ENCODE peak calls at places on chromosomes 6 and 20, in seven cellular contexts. I is epithelial cell of proximal tubule; O is RWPE1; H is stimulated activated CD4-positive, alpha-beta T cell treated with anti-CD3 and anti-CD28 coated beads, Interleukin-4, amount 100 ng/mL, for 24 hours; A is psoas muscle; W is HS-5; X is adrenal gland. B is an unnamed sample.

GRCh38 chr20:24836900-24837299 is 112.2 kb upstream of the CST7 start:
- DNase-seq in H (no peak), X (no peak), O (no peak), I (no peak), A (no peak), W (no peak), B (no peak)

GRCh38 chr20:54208492-54209044 is 681 bp downstream of the PFDN4 start:
- DNase-seq in X (no peak), A (no peak), I (no peak), O (peak; percentile 55), W (peak; percentile 96), H (peak; percentile 14), B (no peak)

GRCh38 chr6:5190467-5190866 is 70.3 kb downstream of the LYRM4 start:
- DNase-seq in W (peak; percentile 94), O (peak; percentile 76), H (no peak), A (no peak), X (no peak), I (peak; percentile 96), B (no peak)

GRCh38 chr6:30311669-30312068 is 15.1 kb upstream of the TRIM39 start:
- DNase-seq in W (no peak), A (no peak), X (no peak), O (no peak), I (no peak), H (no peak), B (no peak)

GRCh38 chr20:17109307-17109706 is 117.5 kb upstream of the PCSK2 start:
- DNase-seq in H (no peak), O (no peak), A (no peak), X (no peak), I (no peak), W (no peak), B (peak; percentile 34)

GRCh38 chr20:2167122-2167521 is 65.5 kb downstream of the STK35 start:
- DNase-seq in I (no peak), O (no peak), W (no peak), H (no peak), X (no peak), A (no peak), B (no peak)

GRCh38 chr20:58647162-58647813 is 3.8 kb upstream of the STX16 start:
- DNase-seq in W (no peak), O (no peak), A (no peak), I (no peak), H (no peak), X (peak; percentile 20), B (no peak)

GRCh38 chr6:84773133-84773430 is 8.7 kb upstream of the TBX18 start:
- DNase-seq in O (no peak), A (no peak), X (no peak), W (no peak), H (no peak), I (no peak), B (no peak)

GRCh38 chr20:45985573-45985972 is 13.6 kb upstream of the ZNF335 start:
- DNase-seq in H (no peak), O (no peak), I (no peak), W (no peak), A (no peak), X (no peak), B (no peak)

GRCh38 chr6:126661646-126662045 is 321.7 kb downstream of the CENPW start:
- DNase-seq in H (no peak), O (no peak), X (no peak), W (peak; percentile 84), I (no peak), A (no peak), B (no peak)

GRCh38 chr20:9353916-9354276 is 160.5 kb upstream of the LAMP5 start:
- DNase-seq in O (no peak), I (no peak), H (no peak), A (no peak), X (no peak), W (no peak), B (no peak)

GRCh38 chr20:40442181-40442963 is 246.7 kb downstream of the MAFB start:
- DNase-seq in A (no peak), W (no peak), X (no peak), H (no peak), O (no peak), I (no peak), B (no peak)

GRCh38 chr6:4698901-4699659 is 77.1 kb upstream of the CDYL start:
- DNase-seq in H (no peak), I (no peak), X (no peak), A (no peak), O (no peak), W (no peak), B (peak; percentile 89)

GRCh38 chr6:152267967-152268845 is 369.0 kb downstream of the SYNE1 start:
- DNase-seq in O (peak; percentile 30), H (peak; percentile 27), X (no peak), W (no peak), I (no peak), A (no peak), B (peak; percentile 42)

GRCh38 chr6:26197736-26198625 is 110.8 kb downstream of the HFE start:
- DNase-seq in H (no peak), W (peak; percentile 35), A (no peak), I (no peak), O (no peak), X (peak; percentile 66), B (no peak)

GRCh38 chr20:23435675-23436539 is 3.6 kb upstream of the CSTL1 start:
- DNase-seq in O (no peak), X (peak; percentile 19), W (no peak), H (no peak), I (no peak), A (no peak), B (peak; percentile 71)

GRCh38 chr6:169667716-169668115 is 34.1 kb downstream of the WDR27 start:
- DNase-seq in H (no peak), X (no peak), A (no peak), O (no peak), W (no peak), I (no peak), B (no peak)

GRCh38 chr6:148524976-148525375 is 182.3 kb downstream of the SASH1 start:
- DNase-seq in X (no peak), H (no peak), W (peak; percentile 81), O (no peak), A (no peak), I (no peak), B (no peak)

GRCh38 chr20:13990465-13990864 is at the start of gene SEL1L2:
- DNase-seq in O (no peak), X (no peak), I (no peak), W (no peak), A (no peak), H (no peak), B (peak; percentile 5)

GRCh38 chr20:1278993-1279392 is 12.9 kb downstream of the SNPH start:
- DNase-seq in W (no peak), I (no peak), X (no peak), H (no peak), O (no peak), A (no peak), B (no peak)

GRCh38 chr6:45724511-45724910 is 291.1 kb downstream of the CLIC5 start:
- DNase-seq in X (peak; percentile 68), A (no peak), I (no peak), W (peak; percentile 76), O (peak; percentile 69), H (no peak), B (peak; percentile 48)

GRCh38 chr6:132812255-132812732 is 2.1 kb upstream of the RPS12 start:
- DNase-seq in H (no peak), A (no peak), O (no peak), X (no peak), W (no peak), I (no peak), B (peak; percentile 8)

GRCh38 chr20:1500496-1500895 is 9.3 kb upstream of the SIRPB2 start:
- DNase-seq in I (no peak), W (no peak), X (no peak), H (no peak), O (no peak), A (no peak), B (no peak)

GRCh38 chr20:7908905-7909304 is 31.4 kb downstream of the HAO1 start:
- DNase-seq in I (no peak), W (no peak), X (no peak), O (no peak), H (no peak), A (no peak), B (no peak)

B was measured in NCI-H2029.